ENCODE peak calls at places on chromosomes 6 and 20, in nine cellular contexts. One of them, this sample, is unnamed.
A peak's percentile ranks its signal among the peaks of the same experiment; 100 is the strongest.

GRCh38 chr6:38391206-38391908 is 248.4 kb downstream of the BTBD9 start:
- DNase-seq in uterus: no peak
- DNase-seq in thoracic aorta: no peak
- DNase-seq in endodermal cell: no peak
- DNase-seq in lower lobe of right lung: no peak
- DNase-seq in AG04450: no peak
- DNase-seq in GM23338: peak; percentile 40
- DNase-seq in DND-41: no peak
- DNase-seq in Peyer's patch: no peak
- DNase-seq in this sample: no peak

GRCh38 chr6:135234492-135234780 is 53.3 kb downstream of the MYB start:
- DNase-seq in Peyer's patch: no peak
- DNase-seq in AG04450: no peak
- DNase-seq in uterus: no peak
- DNase-seq in GM23338: no peak
- DNase-seq in thoracic aorta: no peak
- DNase-seq in DND-41: no peak
- DNase-seq in endodermal cell: no peak
- DNase-seq in lower lobe of right lung: no peak
- DNase-seq in this sample: no peak

GRCh38 chr20:23397961-23398360 is 23.3 kb downstream of the NAPB start:
- DNase-seq in thoracic aorta: no peak
- DNase-seq in DND-41: no peak
- DNase-seq in uterus: no peak
- DNase-seq in GM23338: no peak
- DNase-seq in Peyer's patch: no peak
- DNase-seq in endodermal cell: no peak
- DNase-seq in AG04450: peak; percentile 11
- DNase-seq in lower lobe of right lung: no peak
- DNase-seq in this sample: no peak

GRCh38 chr6:131657630-131658111 is 20.6 kb downstream of the ENPP3 start:
- DNase-seq in uterus: no peak
- DNase-seq in Peyer's patch: no peak
- DNase-seq in DND-41: no peak
- DNase-seq in thoracic aorta: no peak
- DNase-seq in endodermal cell: no peak
- DNase-seq in AG04450: peak; percentile 39
- DNase-seq in GM23338: no peak
- DNase-seq in lower lobe of right lung: no peak
- DNase-seq in this sample: no peak

GRCh38 chr20:49394264-49394663 is 88.2 kb downstream of the KCNB1 start:
- DNase-seq in thoracic aorta: no peak
- DNase-seq in lower lobe of right lung: no peak
- DNase-seq in DND-41: no peak
- DNase-seq in AG04450: no peak
- DNase-seq in uterus: peak; percentile 64
- DNase-seq in endodermal cell: no peak
- DNase-seq in Peyer's patch: no peak
- DNase-seq in GM23338: no peak
- DNase-seq in this sample: no peak

GRCh38 chr6:105794870-105795269 is 291.3 kb upstream of the PRDM1 start:
- DNase-seq in uterus: no peak
- DNase-seq in endodermal cell: no peak
- DNase-seq in thoracic aorta: no peak
- DNase-seq in GM23338: no peak
- DNase-seq in DND-41: no peak
- DNase-seq in lower lobe of right lung: no peak
- DNase-seq in AG04450: no peak
- DNase-seq in Peyer's patch: no peak
- DNase-seq in this sample: no peak

GRCh38 chr20:25580711-25581110 is 4.6 kb downstream of the NINL start:
- DNase-seq in Peyer's patch: no peak
- DNase-seq in lower lobe of right lung: peak; percentile 53
- DNase-seq in thoracic aorta: no peak
- DNase-seq in endodermal cell: no peak
- DNase-seq in uterus: no peak
- DNase-seq in GM23338: no peak
- DNase-seq in DND-41: no peak
- DNase-seq in AG04450: no peak
- DNase-seq in this sample: no peak

GRCh38 chr6:169398342-169399105 is 144.9 kb upstream of the THBS2 start:
- DNase-seq in uterus: no peak
- DNase-seq in AG04450: no peak
- DNase-seq in endodermal cell: no peak
- DNase-seq in thoracic aorta: no peak
- DNase-seq in lower lobe of right lung: no peak
- DNase-seq in Peyer's patch: no peak
- DNase-seq in DND-41: no peak
- DNase-seq in GM23338: no peak
- DNase-seq in this sample: no peak

GRCh38 chr6:138109042-138109997 is 2.1 kb upstream of the PERP start:
- DNase-seq in endodermal cell: peak; percentile 86
- DNase-seq in Peyer's patch: peak; percentile 73
- DNase-seq in uterus: peak; percentile 69
- DNase-seq in DND-41: peak; percentile 72
- DNase-seq in thoracic aorta: peak; percentile 35
- DNase-seq in GM23338: peak; percentile 65
- DNase-seq in lower lobe of right lung: peak; percentile 55
- DNase-seq in AG04450: peak; percentile 13
- DNase-seq in this sample: peak; percentile 56

GRCh38 chr20:12173333-12173732 is 255.6 kb downstream of the BTBD3 start:
- DNase-seq in GM23338: no peak
- DNase-seq in uterus: no peak
- DNase-seq in thoracic aorta: no peak
- DNase-seq in endodermal cell: no peak
- DNase-seq in Peyer's patch: no peak
- DNase-seq in AG04450: no peak
- DNase-seq in lower lobe of right lung: no peak
- DNase-seq in DND-41: no peak
- DNase-seq in this sample: no peak

GRCh38 chr6:82062219-82062618 is 185.3 kb downstream of the IBTK start:
- DNase-seq in uterus: no peak
- DNase-seq in endodermal cell: no peak
- DNase-seq in Peyer's patch: no peak
- DNase-seq in AG04450: no peak
- DNase-seq in lower lobe of right lung: no peak
- DNase-seq in thoracic aorta: no peak
- DNase-seq in GM23338: no peak
- DNase-seq in DND-41: no peak
- DNase-seq in this sample: no peak

GRCh38 chr6:56246544-56246940 is 838 bp downstream of the COL21A1 start:
- DNase-seq in AG04450: no peak
- DNase-seq in lower lobe of right lung: no peak
- DNase-seq in DND-41: no peak
- DNase-seq in uterus: no peak
- DNase-seq in Peyer's patch: no peak
- DNase-seq in GM23338: peak; percentile 72
- DNase-seq in thoracic aorta: no peak
- DNase-seq in endodermal cell: peak; percentile 67
- DNase-seq in this sample: no peak

GRCh38 chr6:56247654-56248122 is 308 bp upstream of the COL21A1 start:
- DNase-seq in uterus: no peak
- DNase-seq in endodermal cell: no peak
- DNase-seq in DND-41: no peak
- DNase-seq in lower lobe of right lung: no peak
- DNase-seq in AG04450: no peak
- DNase-seq in thoracic aorta: no peak
- DNase-seq in GM23338: no peak
- DNase-seq in Peyer's patch: no peak
- DNase-seq in this sample: no peak

GRCh38 chr6:56245903-56246351 is 1.5 kb downstream of the COL21A1 start:
- DNase-seq in lower lobe of right lung: no peak
- DNase-seq in DND-41: no peak
- DNase-seq in Peyer's patch: no peak
- DNase-seq in uterus: no peak
- DNase-seq in endodermal cell: no peak
- DNase-seq in AG04450: no peak
- DNase-seq in thoracic aorta: no peak
- DNase-seq in GM23338: no peak
- DNase-seq in this sample: no peak

GRCh38 chr6:56244528-56245253 is 2.7 kb downstream of the COL21A1 start:
- DNase-seq in uterus: no peak
- DNase-seq in DND-41: no peak
- DNase-seq in Peyer's patch: no peak
- DNase-seq in lower lobe of right lung: no peak
- DNase-seq in GM23338: no peak
- DNase-seq in endodermal cell: no peak
- DNase-seq in thoracic aorta: no peak
- DNase-seq in AG04450: no peak
- DNase-seq in this sample: no peak

GRCh38 chr6:56246941-56247653 is at the start of gene COL21A1:
- DNase-seq in thoracic aorta: peak; percentile 19
- DNase-seq in endodermal cell: peak; percentile 96
- DNase-seq in GM23338: peak; percentile 94
- DNase-seq in AG04450: no peak
- DNase-seq in lower lobe of right lung: peak; percentile 49
- DNase-seq in uterus: peak; percentile 70
- DNase-seq in Peyer's patch: peak; percentile 49
- DNase-seq in DND-41: no peak
- DNase-seq in this sample: no peak
- TF ChIP-seq CTCF in thoracic aorta: peak; percentile 56
- TF ChIP-seq CTCF in endodermal cell: peak; percentile 74
- TF ChIP-seq CTCF in GM23338: peak; percentile 44
- TF ChIP-seq CTCF in AG04450: peak; percentile 41
- TF ChIP-seq CTCF in lower lobe of right lung: peak; percentile 18
- TF ChIP-seq CTCF in uterus: peak; percentile 46
- TF ChIP-seq CTCF in Peyer's patch: no peak
- TF ChIP-seq CTCF in DND-41: no peak
- TF ChIP-seq CTCF in this sample: no peak

DNA sequence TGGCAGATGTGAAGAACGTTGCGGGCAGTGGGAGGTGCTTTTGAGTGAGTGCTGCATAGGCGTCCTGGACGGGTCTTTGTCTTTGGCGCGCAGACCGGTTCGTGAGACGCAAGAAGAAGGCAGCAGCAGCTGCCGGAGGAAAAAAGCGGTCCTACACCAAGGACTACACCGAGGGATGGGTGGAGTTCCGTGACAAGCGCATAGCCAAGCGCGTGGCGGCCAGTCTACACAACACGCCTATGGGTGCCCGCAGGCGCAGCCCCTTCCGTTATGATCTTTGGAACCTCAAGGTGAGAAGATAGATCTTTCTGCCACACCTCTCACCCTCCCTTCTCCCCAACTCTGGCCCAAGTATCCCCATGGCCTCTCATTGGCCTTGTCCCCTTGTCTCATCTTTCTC is 1.1 kb downstream of the ABT1 start:
- DNase-seq in AG04450: no peak
- DNase-seq in GM23338: no peak
- DNase-seq in endodermal cell: no peak
- DNase-seq in uterus: no peak
- DNase-seq in thoracic aorta: no peak
- DNase-seq in DND-41: no peak
- DNase-seq in lower lobe of right lung: peak; percentile 47
- DNase-seq in Peyer's patch: no peak
- DNase-seq in this sample: no peak
- H3K4me3 ChIP-seq in AG04450: peak overlapping the region; percentile 99
- H3K4me3 ChIP-seq in GM23338: peak overlapping the region; percentile 66
- H3K4me3 ChIP-seq in endodermal cell: peak overlapping the region; percentile 95
- H3K4me3 ChIP-seq in uterus: peak overlapping the region; percentile 94
- H3K4me3 ChIP-seq in thoracic aorta: peak overlapping the region; percentile 79
- H3K4me3 ChIP-seq in DND-41: peak overlapping the region; percentile 58
- H3K4me3 ChIP-seq in lower lobe of right lung: peak overlapping the region; percentile 91
- H3K4me3 ChIP-seq in Peyer's patch: peak overlapping the region; percentile 73
- H3K4me3 ChIP-seq in this sample: peak overlapping the region; percentile 88

GRCh38 chr6:98037571-98037970 is 754.6 kb upstream of the MMS22L start:
- DNase-seq in lower lobe of right lung: no peak
- DNase-seq in AG04450: no peak
- DNase-seq in Peyer's patch: no peak
- DNase-seq in endodermal cell: no peak
- DNase-seq in GM23338: peak; percentile 61
- DNase-seq in DND-41: no peak
- DNase-seq in thoracic aorta: no peak
- DNase-seq in uterus: no peak
- DNase-seq in this sample: no peak
- H3K27me3 ChIP-seq in lower lobe of right lung: peaks cover 4% of the 10 kb centered on the region
- H3K27me3 ChIP-seq in AG04450: no peaks in the 10 kb centered on the region
- H3K27me3 ChIP-seq in Peyer's patch: no peaks in the 10 kb centered on the region
- H3K27me3 ChIP-seq in endodermal cell: no peaks in the 10 kb centered on the region
- H3K27me3 ChIP-seq in GM23338: no peaks in the 10 kb centered on the region
- H3K27me3 ChIP-seq in DND-41: no peaks in the 10 kb centered on the region
- H3K27me3 ChIP-seq in thoracic aorta: no peaks in the 10 kb centered on the region
- H3K27me3 ChIP-seq in uterus: no peaks in the 10 kb centered on the region
- H3K27me3 ChIP-seq in this sample: no peaks in the 10 kb centered on the region

DNA sequence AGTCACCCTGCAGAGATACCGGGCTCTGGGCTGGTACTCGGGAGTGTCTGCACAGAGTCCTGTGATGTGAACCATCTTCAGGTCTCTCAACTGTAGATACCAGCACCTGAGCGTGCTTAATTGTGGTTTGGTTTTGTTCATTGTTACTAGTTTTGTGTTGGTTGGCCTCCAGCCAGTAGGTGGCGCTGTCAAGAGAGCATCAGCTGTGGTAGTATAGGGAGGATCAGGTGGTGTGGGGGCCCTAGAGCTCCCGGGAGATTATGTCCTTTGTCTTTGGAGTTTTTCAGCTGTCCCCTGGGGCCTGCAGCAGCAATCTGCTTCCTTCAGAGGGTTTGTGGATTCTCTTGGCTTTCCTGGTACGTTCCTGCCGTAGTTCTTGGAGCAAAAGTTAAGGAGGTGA is 67.9 kb downstream of the CDYL start:
- DNase-seq in endodermal cell: peak; percentile 72
- DNase-seq in GM23338: peak; percentile 76
- DNase-seq in AG04450: no peak
- DNase-seq in thoracic aorta: no peak
- DNase-seq in Peyer's patch: no peak
- DNase-seq in DND-41: peak; percentile 20
- DNase-seq in lower lobe of right lung: no peak
- DNase-seq in uterus: no peak
- DNase-seq in this sample: peak; percentile 46
- TF ChIP-seq CTCF in endodermal cell: peak; percentile 73
- TF ChIP-seq CTCF in GM23338: peak; percentile 92
- TF ChIP-seq CTCF in AG04450: no peak
- TF ChIP-seq CTCF in thoracic aorta: no peak
- TF ChIP-seq CTCF in Peyer's patch: no peak
- TF ChIP-seq CTCF in DND-41: peak; percentile 62
- TF ChIP-seq CTCF in lower lobe of right lung: peak; percentile 13
- TF ChIP-seq CTCF in uterus: no peak
- TF ChIP-seq CTCF in this sample: peak; percentile 64

GRCh38 chr20:3751664-3752385 is 15.7 kb downstream of the ADISSP start:
- DNase-seq in uterus: no peak
- DNase-seq in endodermal cell: peak; percentile 92
- DNase-seq in GM23338: peak; percentile 83
- DNase-seq in thoracic aorta: no peak
- DNase-seq in lower lobe of right lung: peak; percentile 82
- DNase-seq in Peyer's patch: peak; percentile 64
- DNase-seq in AG04450: no peak
- DNase-seq in DND-41: no peak
- DNase-seq in this sample: no peak
- H3K4me3 ChIP-seq in uterus: no peak overlapping the region
- H3K4me3 ChIP-seq in endodermal cell: peak overlapping the region; percentile 75
- H3K4me3 ChIP-seq in GM23338: peak overlapping the region; percentile 73
- H3K4me3 ChIP-seq in thoracic aorta: peak overlapping the region; percentile 73
- H3K4me3 ChIP-seq in lower lobe of right lung: peak overlapping the region; percentile 48
- H3K4me3 ChIP-seq in Peyer's patch: peak overlapping the region; percentile 36
- H3K4me3 ChIP-seq in AG04450: no peak overlapping the region
- H3K4me3 ChIP-seq in DND-41: no peak overlapping the region
- H3K4me3 ChIP-seq in this sample: no peak overlapping the region

DNA sequence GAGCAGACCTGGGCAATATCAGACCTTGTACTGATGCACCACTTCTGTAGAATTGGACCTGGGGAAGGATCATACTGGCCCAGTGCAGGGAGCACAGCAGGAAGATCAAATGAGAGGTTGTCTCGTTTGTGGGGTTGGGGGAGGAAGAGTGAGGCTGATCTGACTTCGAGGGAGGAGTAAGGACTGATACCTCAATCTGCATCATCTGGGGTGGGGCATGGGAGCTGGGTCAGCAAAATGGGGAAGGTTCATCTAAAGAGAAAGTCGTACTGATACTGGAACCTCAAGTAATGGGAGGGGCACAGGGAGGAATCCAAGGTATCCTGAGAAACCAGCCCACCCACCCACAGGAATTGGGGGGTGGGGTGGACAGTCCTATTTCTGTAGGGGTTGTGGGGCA is 3.7 kb downstream of the RNF39 start:
- DNase-seq in GM23338: no peak
- DNase-seq in Peyer's patch: no peak
- DNase-seq in uterus: no peak
- DNase-seq in DND-41: no peak
- DNase-seq in thoracic aorta: no peak
- DNase-seq in endodermal cell: no peak
- DNase-seq in AG04450: no peak
- DNase-seq in lower lobe of right lung: no peak
- DNase-seq in this sample: no peak
- H3K27me3 ChIP-seq in GM23338: peaks cover 75% of the 10 kb centered on the region
- H3K27me3 ChIP-seq in Peyer's patch: peaks cover 24% of the 10 kb centered on the region
- H3K27me3 ChIP-seq in uterus: peaks cover 12% of the 10 kb centered on the region
- H3K27me3 ChIP-seq in DND-41: no peaks in the 10 kb centered on the region
- H3K27me3 ChIP-seq in thoracic aorta: peaks cover 17% of the 10 kb centered on the region
- H3K27me3 ChIP-seq in endodermal cell: peaks cover 74% of the 10 kb centered on the region
- H3K27me3 ChIP-seq in AG04450: peaks cover 57% of the 10 kb centered on the region
- H3K27me3 ChIP-seq in lower lobe of right lung: peaks cover 42% of the 10 kb centered on the region
- H3K27me3 ChIP-seq in this sample: peaks cover 38% of the 10 kb centered on the region

This sample was measured in WERI-Rb-1.